ENCODE peak calls at places on chromosomes 2 and 18, in seven cellular contexts. H, U, W, Y, G, Q and F are unnamed samples.

GRCh38 chr18:71321319-71321718 is 1032.5 kb downstream of the SOCS6 start:
- DNase-seq in G (no peak), W (no peak), Y (no peak), U (no peak), Q (no peak), H (no peak), F (no peak)

GRCh38 chr18:79528846-79529245 is 133.1 kb downstream of the NFATC1 start:
- DNase-seq in Y (peak), G (peak), U (peak), Q (peak), H (peak), W (peak), F (peak)

GRCh38 chr2:97267411-97268074 is 154.6 kb downstream of the ANKRD36 start:
- DNase-seq in Y (peak), W (no peak), U (no peak), G (no peak), H (no peak), Q (peak), F (peak)

GRCh38 chr2:152465541-152465940 is 130.6 kb downstream of the FMNL2 start:
- DNase-seq in W (no peak), H (no peak), Q (no peak), G (no peak), U (peak), Y (no peak), F (no peak)

GRCh38 chr18:65990944-65991708 is 240.3 kb downstream of the CDH7 start:
- DNase-seq in Q (no peak), H (no peak), U (peak), G (no peak), Y (no peak), W (no peak), F (no peak)

GRCh38 chr2:181183878-181184553 is 203.6 kb downstream of the UBE2E3 start:
- DNase-seq in W (no peak), U (peak), Q (no peak), Y (no peak), H (peak), G (no peak), F (no peak)

GRCh38 chr2:8337321-8337720 is 344.5 kb upstream of the ID2 start:
- DNase-seq in U (no peak), W (peak), Q (peak), Y (no peak), G (no peak), H (no peak), F (no peak)

GRCh38 chr18:36396190-36396589 is 98.7 kb downstream of the FHOD3 start:
- DNase-seq in Q (no peak), W (no peak), G (no peak), Y (no peak), U (no peak), H (no peak), F (no peak)